ENCODE peak calls at places on chromosomes 13 and 19, in ten cellular contexts. One of them, this sample, is unnamed.

GRCh38 chr13:24660023-24660806 is 20.0 kb upstream of the ATP12A start:
- DNase-seq in PC-3: peak; percentile 16
- DNase-seq in heart right ventricle: no peak
- DNase-seq in fibroblast of pulmonary artery: no peak
- DNase-seq in breast epithelium: no peak
- DNase-seq in foreskin fibroblast: no peak
- DNase-seq in heart left ventricle: no peak
- DNase-seq in GM12865: no peak
- DNase-seq in cardiac muscle cell: no peak
- DNase-seq in cardiac fibroblast: no peak
- DNase-seq in this sample: no peak

GRCh38 chr13:76944457-76944856 is 3.9 kb upstream of the ACOD1 start:
- DNase-seq in PC-3: peak; percentile 69
- DNase-seq in heart right ventricle: no peak
- DNase-seq in fibroblast of pulmonary artery: peak; percentile 74
- DNase-seq in breast epithelium: no peak
- DNase-seq in foreskin fibroblast: peak; percentile 86
- DNase-seq in heart left ventricle: no peak
- DNase-seq in GM12865: no peak
- DNase-seq in cardiac muscle cell: peak; percentile 70
- DNase-seq in cardiac fibroblast: peak; percentile 78
- DNase-seq in this sample: peak; percentile 47

GRCh38 chr19:42023121-42023942 is 29.3 kb upstream of the ATP1A3 start:
- DNase-seq in PC-3: peak; percentile 23
- DNase-seq in heart right ventricle: no peak
- DNase-seq in fibroblast of pulmonary artery: peak; percentile 3
- DNase-seq in breast epithelium: no peak
- DNase-seq in foreskin fibroblast: peak; percentile 37
- DNase-seq in heart left ventricle: no peak
- DNase-seq in GM12865: peak; percentile 50
- DNase-seq in cardiac muscle cell: peak; percentile 30
- DNase-seq in cardiac fibroblast: peak; percentile 38
- DNase-seq in this sample: no peak

GRCh38 chr19:15147090-15147489 is 39.9 kb downstream of the SYDE1 start:
- DNase-seq in PC-3: no peak
- DNase-seq in heart right ventricle: no peak
- DNase-seq in fibroblast of pulmonary artery: no peak
- DNase-seq in breast epithelium: no peak
- DNase-seq in foreskin fibroblast: no peak
- DNase-seq in heart left ventricle: no peak
- DNase-seq in GM12865: no peak
- DNase-seq in cardiac muscle cell: no peak
- DNase-seq in cardiac fibroblast: no peak
- DNase-seq in this sample: no peak

GRCh38 chr13:44404261-44405139 is 30.9 kb downstream of the SERP2 start:
- DNase-seq in PC-3: no peak
- DNase-seq in heart right ventricle: no peak
- DNase-seq in fibroblast of pulmonary artery: no peak
- DNase-seq in breast epithelium: peak; percentile 60
- DNase-seq in foreskin fibroblast: no peak
- DNase-seq in heart left ventricle: no peak
- DNase-seq in GM12865: no peak
- DNase-seq in cardiac muscle cell: no peak
- DNase-seq in cardiac fibroblast: no peak
- DNase-seq in this sample: no peak

GRCh38 chr19:17720487-17720839 is 1.2 kb downstream of the MAP1S start:
- DNase-seq in PC-3: no peak
- DNase-seq in heart right ventricle: no peak
- DNase-seq in fibroblast of pulmonary artery: no peak
- DNase-seq in breast epithelium: no peak
- DNase-seq in foreskin fibroblast: peak; percentile 35
- DNase-seq in heart left ventricle: no peak
- DNase-seq in GM12865: no peak
- DNase-seq in cardiac muscle cell: no peak
- DNase-seq in cardiac fibroblast: no peak
- DNase-seq in this sample: no peak

GRCh38 chr19:53664760-53665159 is 33.0 kb downstream of the DPRX start:
- DNase-seq in PC-3: no peak
- DNase-seq in heart right ventricle: no peak
- DNase-seq in fibroblast of pulmonary artery: no peak
- DNase-seq in breast epithelium: no peak
- DNase-seq in foreskin fibroblast: no peak
- DNase-seq in heart left ventricle: no peak
- DNase-seq in GM12865: no peak
- DNase-seq in cardiac muscle cell: no peak
- DNase-seq in cardiac fibroblast: no peak
- DNase-seq in this sample: no peak

GRCh38 chr13:21015284-21015683 is 46.1 kb downstream of the LATS2 start:
- DNase-seq in PC-3: peak; percentile 65
- DNase-seq in heart right ventricle: no peak
- DNase-seq in fibroblast of pulmonary artery: no peak
- DNase-seq in breast epithelium: no peak
- DNase-seq in foreskin fibroblast: peak; percentile 47
- DNase-seq in heart left ventricle: no peak
- DNase-seq in GM12865: no peak
- DNase-seq in cardiac muscle cell: peak; percentile 34
- DNase-seq in cardiac fibroblast: peak; percentile 64
- DNase-seq in this sample: peak; percentile 33

DNA sequence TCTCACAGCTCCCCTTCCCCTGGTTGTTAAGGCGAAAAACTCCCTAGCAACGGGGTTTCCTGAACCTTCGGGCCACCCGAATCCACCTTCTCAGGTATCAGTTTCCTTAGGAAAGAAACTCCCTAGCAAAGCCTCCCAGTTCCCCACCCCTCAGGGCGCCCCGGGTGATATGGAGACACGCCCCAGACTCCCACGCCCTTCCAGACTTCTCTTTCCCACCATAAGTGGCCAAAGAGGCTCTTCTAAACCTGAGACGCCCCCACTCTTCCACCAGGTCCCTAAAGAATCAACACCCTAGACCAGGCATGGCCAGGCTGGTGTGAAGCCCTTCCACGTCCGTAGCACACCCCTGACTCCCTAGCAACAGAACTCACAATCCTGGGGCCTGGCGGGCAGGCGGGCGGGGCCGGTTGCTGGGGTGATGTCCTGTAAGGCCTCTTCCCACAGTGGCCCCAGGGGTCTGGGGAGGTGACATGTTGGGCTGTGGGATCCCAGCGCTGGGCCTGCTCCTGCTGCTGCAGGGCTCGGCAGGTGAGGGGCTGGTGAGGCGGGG is at the start of gene TMEM190:
- DNase-seq in PC-3: no peak
- DNase-seq in heart right ventricle: no peak
- DNase-seq in fibroblast of pulmonary artery: no peak
- DNase-seq in breast epithelium: no peak
- DNase-seq in foreskin fibroblast: no peak
- DNase-seq in heart left ventricle: no peak
- DNase-seq in GM12865: no peak
- DNase-seq in cardiac muscle cell: no peak
- DNase-seq in cardiac fibroblast: no peak
- DNase-seq in this sample: no peak
- H3K4me3 ChIP-seq in PC-3: no peak within 1 kb of the TSS
- H3K4me3 ChIP-seq in heart right ventricle: no peak within 1 kb of the TSS
- H3K4me3 ChIP-seq in fibroblast of pulmonary artery: no peak within 1 kb of the TSS
- H3K4me3 ChIP-seq in breast epithelium: no peak within 1 kb of the TSS
- H3K4me3 ChIP-seq in foreskin fibroblast: no peak within 1 kb of the TSS
- H3K4me3 ChIP-seq in heart left ventricle: no peak within 1 kb of the TSS
- H3K4me3 ChIP-seq in GM12865: no peak within 1 kb of the TSS
- H3K4me3 ChIP-seq in cardiac muscle cell: no peak within 1 kb of the TSS
- H3K4me3 ChIP-seq in cardiac fibroblast: no peak within 1 kb of the TSS
- H3K4me3 ChIP-seq in this sample: no peak within 1 kb of the TSS

GRCh38 chr13:26476744-26477129 is 80.7 kb upstream of the WASF3 start:
- DNase-seq in PC-3: no peak
- DNase-seq in heart right ventricle: no peak
- DNase-seq in fibroblast of pulmonary artery: no peak
- DNase-seq in breast epithelium: no peak
- DNase-seq in foreskin fibroblast: no peak
- DNase-seq in heart left ventricle: no peak
- DNase-seq in GM12865: no peak
- DNase-seq in cardiac muscle cell: no peak
- DNase-seq in cardiac fibroblast: no peak
- DNase-seq in this sample: no peak

GRCh38 chr13:26474286-26474685 is 83.2 kb upstream of the WASF3 start:
- DNase-seq in PC-3: no peak
- DNase-seq in heart right ventricle: no peak
- DNase-seq in fibroblast of pulmonary artery: no peak
- DNase-seq in breast epithelium: no peak
- DNase-seq in foreskin fibroblast: no peak
- DNase-seq in heart left ventricle: no peak
- DNase-seq in GM12865: no peak
- DNase-seq in cardiac muscle cell: no peak
- DNase-seq in cardiac fibroblast: no peak
- DNase-seq in this sample: no peak

GRCh38 chr13:26473571-26474230 is 83.8 kb upstream of the WASF3 start:
- DNase-seq in PC-3: no peak
- DNase-seq in heart right ventricle: no peak
- DNase-seq in fibroblast of pulmonary artery: no peak
- DNase-seq in breast epithelium: no peak
- DNase-seq in foreskin fibroblast: no peak
- DNase-seq in heart left ventricle: no peak
- DNase-seq in GM12865: no peak
- DNase-seq in cardiac muscle cell: no peak
- DNase-seq in cardiac fibroblast: no peak
- DNase-seq in this sample: no peak

GRCh38 chr13:26476111-26476743 is 81.3 kb upstream of the WASF3 start:
- DNase-seq in PC-3: no peak
- DNase-seq in heart right ventricle: peak; percentile 35
- DNase-seq in fibroblast of pulmonary artery: peak; percentile 32
- DNase-seq in breast epithelium: no peak
- DNase-seq in foreskin fibroblast: peak; percentile 36
- DNase-seq in heart left ventricle: peak; percentile 61
- DNase-seq in GM12865: no peak
- DNase-seq in cardiac muscle cell: peak; percentile 39
- DNase-seq in cardiac fibroblast: peak; percentile 75
- DNase-seq in this sample: peak; percentile 35

DNA sequence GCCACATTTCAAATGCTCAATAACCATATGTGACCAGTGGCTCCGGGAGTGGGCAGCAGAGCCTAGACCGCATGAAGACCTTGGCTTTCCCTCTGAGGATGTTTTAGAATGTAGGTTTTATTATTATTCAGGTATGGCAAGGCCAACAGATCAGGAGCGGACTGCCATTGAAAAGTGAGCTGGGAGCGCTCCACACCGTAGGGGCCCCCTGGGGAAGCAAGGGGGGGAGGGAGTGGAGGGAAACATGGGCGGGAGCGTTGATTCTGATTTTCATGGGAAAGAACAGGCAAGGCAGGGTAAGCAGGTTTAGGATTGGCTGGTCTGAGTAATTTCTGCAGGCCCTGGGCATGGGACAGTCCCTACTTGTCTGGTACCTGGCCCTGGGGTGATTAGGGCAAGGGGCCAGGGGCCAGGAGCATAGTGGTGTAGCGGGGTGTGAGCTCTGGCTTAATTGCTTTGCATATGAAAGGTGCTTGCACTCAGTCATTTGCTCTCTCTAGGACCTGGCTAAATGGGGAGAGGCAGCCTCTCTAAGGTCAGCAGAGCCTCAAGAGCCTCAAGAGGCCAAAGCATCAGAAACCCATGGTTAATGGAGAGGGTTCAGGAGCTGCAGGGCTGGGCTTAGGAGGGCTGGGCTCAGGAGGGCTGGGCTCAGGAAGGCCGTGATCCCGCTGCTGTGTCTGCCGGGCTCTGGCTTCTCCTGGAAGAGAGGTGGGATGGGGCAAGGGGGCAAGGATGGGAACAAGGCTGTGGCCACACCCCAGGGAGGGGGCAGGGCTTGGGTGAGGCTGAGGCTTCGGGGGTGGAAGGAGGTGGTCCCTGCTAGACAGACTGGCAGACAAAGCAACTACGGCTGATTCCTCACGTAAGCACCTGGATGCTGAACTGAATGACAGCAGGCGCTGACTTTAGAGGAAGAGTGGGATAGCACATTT is 82.0 kb upstream of the WASF3 start:
- DNase-seq in PC-3: no peak
- DNase-seq in heart right ventricle: no peak
- DNase-seq in fibroblast of pulmonary artery: no peak
- DNase-seq in breast epithelium: no peak
- DNase-seq in foreskin fibroblast: no peak
- DNase-seq in heart left ventricle: no peak
- DNase-seq in GM12865: no peak
- DNase-seq in cardiac muscle cell: no peak
- DNase-seq in cardiac fibroblast: no peak
- DNase-seq in this sample: no peak
- H3K4me3 ChIP-seq in PC-3: no peak overlapping the region
- H3K4me3 ChIP-seq in heart right ventricle: peak overlapping the region; percentile 40
- H3K4me3 ChIP-seq in fibroblast of pulmonary artery: no peak overlapping the region
- H3K4me3 ChIP-seq in breast epithelium: no peak overlapping the region
- H3K4me3 ChIP-seq in foreskin fibroblast: no peak overlapping the region
- H3K4me3 ChIP-seq in heart left ventricle: peak overlapping the region; percentile 41
- H3K4me3 ChIP-seq in GM12865: no peak overlapping the region
- H3K4me3 ChIP-seq in cardiac muscle cell: no peak overlapping the region
- H3K4me3 ChIP-seq in cardiac fibroblast: no peak overlapping the region
- H3K4me3 ChIP-seq in this sample: no peak overlapping the region

GRCh38 chr13:99062593-99062992 is 84.7 kb upstream of the DOCK9 start:
- DNase-seq in PC-3: peak; percentile 62
- DNase-seq in heart right ventricle: peak; percentile 76
- DNase-seq in fibroblast of pulmonary artery: peak; percentile 41
- DNase-seq in breast epithelium: no peak
- DNase-seq in foreskin fibroblast: peak; percentile 51
- DNase-seq in heart left ventricle: peak; percentile 52
- DNase-seq in GM12865: no peak
- DNase-seq in cardiac muscle cell: peak; percentile 43
- DNase-seq in cardiac fibroblast: peak; percentile 58
- DNase-seq in this sample: peak; percentile 74
- H3K4me3 ChIP-seq in PC-3: no peak overlapping the region
- H3K4me3 ChIP-seq in heart right ventricle: no peak overlapping the region
- H3K4me3 ChIP-seq in fibroblast of pulmonary artery: no peak overlapping the region
- H3K4me3 ChIP-seq in breast epithelium: no peak overlapping the region
- H3K4me3 ChIP-seq in foreskin fibroblast: no peak overlapping the region
- H3K4me3 ChIP-seq in heart left ventricle: no peak overlapping the region
- H3K4me3 ChIP-seq in GM12865: no peak overlapping the region
- H3K4me3 ChIP-seq in cardiac muscle cell: no peak overlapping the region
- H3K4me3 ChIP-seq in cardiac fibroblast: no peak overlapping the region
- H3K4me3 ChIP-seq in this sample: no peak overlapping the region

GRCh38 chr19:45075215-45076028 is 856 bp downstream of the ZNF296 start:
- DNase-seq in PC-3: peak; percentile 82
- DNase-seq in heart right ventricle: peak; percentile 55
- DNase-seq in fibroblast of pulmonary artery: no peak
- DNase-seq in breast epithelium: peak; percentile 83
- DNase-seq in foreskin fibroblast: peak; percentile 82
- DNase-seq in heart left ventricle: peak; percentile 77
- DNase-seq in GM12865: peak; percentile 95
- DNase-seq in cardiac muscle cell: peak; percentile 51
- DNase-seq in cardiac fibroblast: peak; percentile 18
- DNase-seq in this sample: peak; percentile 26

GRCh38 chr19:45076029-45076850 is at the start of gene ZNF296:
- DNase-seq in PC-3: peak; percentile 82
- DNase-seq in heart right ventricle: peak; percentile 41
- DNase-seq in fibroblast of pulmonary artery: peak; percentile 27
- DNase-seq in breast epithelium: peak; percentile 83
- DNase-seq in foreskin fibroblast: peak; percentile 86
- DNase-seq in heart left ventricle: peak; percentile 74
- DNase-seq in GM12865: peak; percentile 93
- DNase-seq in cardiac muscle cell: peak; percentile 43
- DNase-seq in cardiac fibroblast: peak; percentile 25
- DNase-seq in this sample: peak; percentile 20

GRCh38 chr19:45079063-45079910 is at the start of gene GEMIN7:
- DNase-seq in PC-3: peak; percentile 68
- DNase-seq in heart right ventricle: peak; percentile 68
- DNase-seq in fibroblast of pulmonary artery: peak; percentile 72
- DNase-seq in breast epithelium: peak; percentile 77
- DNase-seq in foreskin fibroblast: peak; percentile 91
- DNase-seq in heart left ventricle: peak; percentile 73
- DNase-seq in GM12865: peak; percentile 92
- DNase-seq in cardiac muscle cell: peak; percentile 82
- DNase-seq in cardiac fibroblast: peak; percentile 70
- DNase-seq in this sample: peak; percentile 76

GRCh38 chr19:45078390-45079062 is 534 bp upstream of the GEMIN7 start:
- DNase-seq in PC-3: no peak
- DNase-seq in heart right ventricle: no peak
- DNase-seq in fibroblast of pulmonary artery: no peak
- DNase-seq in breast epithelium: no peak
- DNase-seq in foreskin fibroblast: no peak
- DNase-seq in heart left ventricle: no peak
- DNase-seq in GM12865: no peak
- DNase-seq in cardiac muscle cell: no peak
- DNase-seq in cardiac fibroblast: no peak
- DNase-seq in this sample: no peak

GRCh38 chr19:45076851-45077730 is 813 bp upstream of the ZNF296 start:
- DNase-seq in PC-3: no peak
- DNase-seq in heart right ventricle: no peak
- DNase-seq in fibroblast of pulmonary artery: no peak
- DNase-seq in breast epithelium: no peak
- DNase-seq in foreskin fibroblast: no peak
- DNase-seq in heart left ventricle: no peak
- DNase-seq in GM12865: no peak
- DNase-seq in cardiac muscle cell: no peak
- DNase-seq in cardiac fibroblast: no peak
- DNase-seq in this sample: no peak
- H3K4me3 ChIP-seq in PC-3: peak overlapping the region; percentile 89
- H3K4me3 ChIP-seq in heart right ventricle: peak overlapping the region; percentile 71
- H3K4me3 ChIP-seq in fibroblast of pulmonary artery: peak overlapping the region; percentile 48
- H3K4me3 ChIP-seq in breast epithelium: peak overlapping the region; percentile 60
- H3K4me3 ChIP-seq in foreskin fibroblast: peak overlapping the region; percentile 47
- H3K4me3 ChIP-seq in heart left ventricle: peak overlapping the region; percentile 56
- H3K4me3 ChIP-seq in GM12865: peak overlapping the region; percentile 97
- H3K4me3 ChIP-seq in cardiac muscle cell: peak overlapping the region; percentile 2
- H3K4me3 ChIP-seq in cardiac fibroblast: peak overlapping the region; percentile 27
- H3K4me3 ChIP-seq in this sample: peak overlapping the region; percentile 46

This sample was measured in astrocyte of the spinal cord.